ENCODE peak calls at places on chromosome 14, in four cellular contexts. M is Daoy; V is MCF 10A; K is activated CD4-positive, alpha-beta T cell treated with anti-CD3 and anti-CD28 coated beads, Interleukin-2, amount 50 U/mL, for 48 hours. Q is an unnamed sample.

GRCh38 chr14:93957751-93958566 is 18.4 kb downstream of the ASB2 start:
- DNase-seq in K (peak; percentile 30), V (no peak), M (no peak), Q (no peak)

GRCh38 chr14:90540437-90540836 is 143.6 kb downstream of the CALM1 start:
- DNase-seq in K (no peak), V (no peak), M (no peak), Q (no peak)

GRCh38 chr14:36750244-36750643 is 88.6 kb downstream of the PAX9 start:
- DNase-seq in V (no peak), K (no peak), M (no peak), Q (no peak)

GRCh38 chr14:96564389-96564788 is 62.2 kb downstream of the PAPOLA start:
- DNase-seq in V (no peak), M (no peak), K (no peak), Q (no peak)

GRCh38 chr14:95185033-95185432 is 27.7 kb upstream of the DICER1 start:
- DNase-seq in M (no peak), K (no peak), V (no peak), Q (no peak)

GRCh38 chr14:104066719-104067118 is 18.8 kb upstream of the ASPG start:
- DNase-seq in M (no peak), V (no peak), K (no peak), Q (no peak)

GRCh38 chr14:103103461-103104388 is 9.2 kb downstream of the EXOC3L4 start:
- DNase-seq in V (peak; percentile 66), K (peak; percentile 23), M (peak; percentile 73), Q (peak; percentile 68)

GRCh38 chr14:78253986-78254385 is 83.8 kb downstream of the NRXN3 start:
- DNase-seq in V (peak; percentile 83), M (peak; percentile 44), K (no peak), Q (peak; percentile 85)

GRCh38 chr14:54189358-54190354 is 207.2 kb upstream of the CDKN3 start:
- DNase-seq in V (peak; percentile 85), K (no peak), M (peak; percentile 89), Q (peak; percentile 90)

GRCh38 chr14:80215756-80216581 is 4.7 kb upstream of the DIO2 start:
- DNase-seq in V (peak; percentile 23), K (no peak), M (peak; percentile 35), Q (no peak)

GRCh38 chr14:103281496-103282231 is 52.4 kb upstream of the EIF5 start:
- DNase-seq in V (peak; percentile 39), K (no peak), M (peak; percentile 47), Q (peak; percentile 32)

GRCh38 chr14:92631098-92631497 is 117.3 kb downstream of the LGMN start:
- DNase-seq in M (no peak), V (no peak), K (no peak), Q (no peak)

GRCh38 chr14:86639146-86639545 is 1109.2 kb downstream of the FLRT2 start:
- DNase-seq in M (no peak), V (peak; percentile 26), K (no peak), Q (no peak)

GRCh38 chr14:89672636-89673279 is 255.7 kb upstream of the FOXN3 start:
- DNase-seq in K (no peak), M (peak; percentile 39), V (no peak), Q (no peak)

GRCh38 chr14:35687335-35687939 is 121.7 kb downstream of the RALGAPA1 start:
- DNase-seq in M (peak; percentile 56), V (peak; percentile 63), K (peak; percentile 31), Q (peak; percentile 24)

GRCh38 chr14:103693514-103693913 is 21.7 kb downstream of the XRCC3 start:
- DNase-seq in K (no peak), M (no peak), V (peak; percentile 81), Q (no peak)

GRCh38 chr14:66395300-66395699 is 90.9 kb upstream of the CCDC196 start:
- DNase-seq in K (no peak), M (no peak), V (peak; percentile 5), Q (no peak)

GRCh38 chr14:55976219-55976618 is 142.0 kb upstream of the PELI2 start:
- DNase-seq in K (no peak), M (no peak), V (no peak), Q (no peak)

GRCh38 chr14:89033756-89034155 is 209.3 kb downstream of the TTC8 start:
- DNase-seq in V (no peak), K (no peak), M (no peak), Q (no peak)

GRCh38 chr14:79730911-79731310 is 480.4 kb downstream of the DIO2 start:
- DNase-seq in M (peak; percentile 6), V (no peak), K (no peak), Q (peak; percentile 75)

GRCh38 chr14:43540948-43541347 is 966.1 kb downstream of the FSCB start:
- DNase-seq in M (peak; percentile 71), V (no peak), K (no peak), Q (peak; percentile 55)

GRCh38 chr14:83828406-83828805 is 1701.5 kb upstream of the FLRT2 start:
- DNase-seq in M (no peak), V (no peak), K (no peak), Q (no peak)

Q was measured in HT1080.